ENCODE peak calls at places on chromosomes 16 and 17, in six cellular contexts. I is mesenchymal stem cell, F is neuronal stem cell, A is MM.1S, Z is neural progenitor cell, M is fibroblast of lung. Q is an unnamed sample.

GRCh38 chr16:79018952-79019506 is 581.5 kb downstream of the MAF start:
- DNase-seq in Z (no peak), M (no peak), A (no peak), I (no peak), F (no peak), Q (no peak)

GRCh38 chr17:81075307-81075706 is 40.4 kb downstream of the BAIAP2 start:
- DNase-seq in A (no peak), M (no peak), Z (no peak), F (no peak), I (no peak), Q (no peak)

GRCh38 chr16:5862103-5863003 is 764.8 kb upstream of the EEF2KMT start:
- DNase-seq in I (no peak), A (no peak), Z (no peak), M (no peak), F (no peak), Q (no peak)

GRCh38 chr17:3400008-3400407 is 1.8 kb upstream of the OR1E1 start:
- DNase-seq in M (no peak), F (no peak), I (no peak), A (no peak), Z (no peak), Q (no peak)

GRCh38 chr16:72530434-72530833 is 358.5 kb upstream of the PMFBP1 start:
- DNase-seq in I (peak), A (peak), Z (no peak), F (no peak), M (peak), Q (peak)

GRCh38 chr17:45577571-45578279 is 87.2 kb upstream of the PLEKHM1 start:
- DNase-seq in F (no peak), Z (no peak), A (no peak), I (peak), M (no peak), Q (no peak)

GRCh38 chr17:62827722-62828498 is 19.8 kb upstream of the MARCHF10 start:
- DNase-seq in I (peak), F (no peak), Z (peak), M (peak), A (no peak), Q (peak)

GRCh38 chr16:66426112-66427035 is 721 bp upstream of the BEAN1 start:
- DNase-seq in Z (peak), A (no peak), F (no peak), I (no peak), M (no peak), Q (peak)

GRCh38 chr17:74220966-74221814 is 7.8 kb downstream of the TTYH2 start:
- DNase-seq in F (no peak), I (no peak), M (no peak), A (no peak), Z (no peak), Q (no peak)

GRCh38 chr16:53864819-53865491 is 161.0 kb downstream of the FTO start:
- DNase-seq in M (no peak), Z (no peak), I (peak), F (no peak), A (no peak), Q (peak)

GRCh38 chr16:48160575-48160974 is 4.8 kb upstream of the ABCC12 start:
- DNase-seq in I (no peak), Z (no peak), F (no peak), A (no peak), M (no peak), Q (no peak)

GRCh38 chr17:64747938-64748540 is 85.9 kb upstream of the SMURF2 start:
- DNase-seq in A (no peak), I (peak), Z (no peak), F (no peak), M (peak), Q (peak)

GRCh38 chr17:74865504-74866197 is 6.0 kb upstream of the GRIN2C start:
- DNase-seq in M (no peak), I (no peak), F (no peak), A (no peak), Z (no peak), Q (no peak)

GRCh38 chr16:2499890-2500633 is 13.7 kb upstream of the ATP6V0C start:
- DNase-seq in Z (no peak), I (no peak), M (no peak), F (no peak), A (no peak), Q (no peak)

GRCh38 chr17:6548034-6548433 is 8.3 kb downstream of the PITPNM3 start:
- DNase-seq in Z (no peak), F (no peak), A (no peak), I (no peak), M (no peak), Q (no peak)
- H2AFZ ChIP-seq in Z (no peak), F (no peak), A (no peak), I (no peak), M (no peak), Q (no peak)

DNA sequence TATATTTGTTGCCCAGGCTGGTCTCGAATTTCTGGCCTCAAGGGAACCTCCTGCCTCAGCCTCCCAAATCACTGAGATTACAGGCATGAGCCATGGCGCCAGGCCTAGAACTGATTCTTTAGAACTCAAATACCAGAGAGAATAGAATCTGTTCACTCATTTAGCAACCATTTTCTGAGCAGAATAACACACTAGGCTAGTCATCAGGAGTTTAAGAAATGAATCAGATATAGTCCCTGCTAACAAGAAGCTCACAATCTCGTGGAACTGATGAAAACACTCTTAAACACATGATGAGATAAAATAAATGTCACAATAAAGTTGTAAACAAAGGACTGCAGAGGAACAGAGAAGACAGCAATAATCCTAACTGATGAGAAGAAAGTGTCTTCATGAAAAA is 55.8 kb upstream of the ADCY9 start:
- DNase-seq in I (peak), Z (no peak), M (no peak), A (no peak), F (no peak), Q (peak)
- H3K9ac ChIP-seq in I (peak), Z (no peak), M (no peak), A (no peak), F (no peak), Q (peak)

DNA sequence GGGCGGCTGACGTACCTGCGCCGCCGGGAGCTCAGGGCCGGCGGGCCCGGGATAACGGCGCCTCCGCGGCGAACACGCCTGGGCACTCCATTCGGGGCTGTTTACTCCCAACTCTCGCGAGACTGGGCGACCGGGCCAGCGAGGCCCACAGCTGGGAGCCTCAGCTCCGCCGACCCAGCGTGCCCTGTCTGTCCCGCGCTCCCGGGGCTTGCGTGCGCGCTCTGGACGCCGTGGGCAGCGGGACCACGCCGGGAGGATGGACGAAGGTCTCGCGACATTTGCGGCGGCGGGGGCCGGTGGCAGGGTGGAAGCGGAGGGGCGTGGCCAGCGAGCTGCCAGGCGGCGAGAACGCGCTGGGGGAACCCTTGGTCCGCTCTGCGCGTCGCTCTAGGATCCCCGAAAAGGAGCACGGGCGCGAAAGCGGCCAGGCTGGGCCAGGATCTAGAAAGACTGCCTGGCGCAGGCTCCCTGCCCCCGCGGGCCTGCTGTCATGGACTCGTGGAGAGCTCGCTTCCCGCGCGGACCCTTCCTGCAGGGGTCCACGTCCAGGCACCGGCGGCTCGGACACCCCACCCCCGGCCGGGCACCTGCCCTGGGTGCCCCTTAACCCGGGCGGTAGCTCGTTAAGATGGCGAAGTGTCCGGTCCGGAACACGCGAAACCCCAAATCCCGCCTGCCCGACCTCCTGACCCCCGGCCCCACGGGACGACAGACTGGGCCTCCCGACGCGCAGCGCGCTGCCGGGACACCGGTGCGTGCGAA is at the start of gene MBTPS1:
- DNase-seq in Z (peak), M (peak), I (peak), F (peak), A (peak), Q (peak)
- H2AFZ ChIP-seq in Z (peak), M (peak), I (peak), F (peak), A (peak), Q (peak)

GRCh38 chr16:56424404-56424765 is 960 bp downstream of the AMFR start:
- DNase-seq in I (peak), Z (no peak), M (peak), A (no peak), F (no peak), Q (peak)

GRCh38 chr16:56426585-56426984 is 1.2 kb upstream of the AMFR start:
- DNase-seq in A (no peak), M (no peak), I (no peak), Z (no peak), F (no peak), Q (no peak)

GRCh38 chr16:56425439-56425832 is at the start of gene AMFR:
- DNase-seq in I (peak), Z (peak), A (peak), M (peak), F (peak), Q (peak)

GRCh38 chr16:56423584-56424403 is 1.6 kb downstream of the AMFR start:
- DNase-seq in I (peak), F (no peak), Z (no peak), M (peak), A (peak), Q (peak)

DNA sequence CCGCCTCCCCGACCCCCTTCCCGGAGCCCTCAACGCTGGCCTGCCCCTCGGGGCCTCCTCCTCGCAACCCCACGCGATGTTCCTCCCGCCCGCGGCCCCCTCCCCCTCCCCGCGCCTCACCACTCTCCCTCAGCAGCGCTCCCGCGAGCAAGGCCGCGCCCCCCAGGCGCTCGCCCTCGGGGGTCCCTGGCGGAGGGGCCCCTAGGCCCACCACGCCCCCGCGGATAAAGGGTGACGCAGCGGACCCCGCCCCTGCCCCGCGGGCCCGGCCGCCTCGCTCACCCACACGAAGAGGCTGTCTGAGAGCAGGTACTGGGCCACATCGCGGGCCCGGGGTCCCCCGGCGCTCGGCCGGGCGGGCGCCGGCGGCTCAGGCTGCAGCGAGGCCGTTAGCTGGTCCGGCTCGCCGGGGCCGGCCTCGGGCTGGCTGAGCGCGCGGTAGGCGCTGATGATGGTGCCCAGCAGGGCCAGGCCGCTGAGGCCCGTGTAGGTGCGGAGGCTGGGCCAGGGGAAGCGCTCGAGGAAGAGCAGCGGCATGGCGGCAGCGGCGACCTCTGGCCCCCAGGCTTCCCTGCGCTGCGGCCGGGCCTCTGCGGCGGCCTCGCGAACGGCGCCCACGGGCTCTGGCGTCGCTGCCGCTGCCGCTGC is 430 bp downstream of the AMFR start:
- DNase-seq in M (peak), I (peak), A (peak), F (peak), Z (no peak), Q (peak)
- H3K9ac ChIP-seq in M (peak), I (peak), A (peak), F (peak), Z (peak), Q (peak)

DNA sequence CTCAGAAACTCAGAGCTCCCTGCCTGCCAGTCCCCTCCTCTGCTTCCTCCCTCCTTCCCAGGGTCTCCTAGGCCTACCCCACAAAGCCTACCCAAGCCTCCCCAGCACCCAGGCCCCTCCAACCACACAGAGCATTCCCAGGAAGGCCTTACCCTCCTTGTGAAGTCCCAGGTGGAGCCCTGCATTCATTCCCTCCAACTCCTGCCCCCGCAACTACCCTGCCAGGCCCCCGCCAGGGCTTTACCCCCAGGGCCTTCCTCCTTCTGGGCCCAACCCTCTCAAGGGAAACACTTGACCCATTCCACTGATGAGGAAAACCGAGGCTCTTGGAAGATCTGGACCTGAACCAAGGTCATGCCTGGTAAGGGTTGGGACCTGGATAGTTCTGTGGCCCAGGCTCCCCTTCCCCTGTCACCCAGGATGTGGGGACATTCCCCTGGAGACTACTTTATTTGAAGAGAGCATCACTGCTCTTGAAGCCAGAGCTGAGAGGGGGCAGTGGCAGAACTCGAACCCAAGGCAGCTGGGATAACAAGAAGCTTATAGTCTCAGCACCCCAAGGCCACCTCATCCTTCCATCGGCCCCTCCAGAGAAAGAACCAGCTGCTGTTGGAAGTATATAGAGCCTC is 12.5 kb downstream of the PLLP start:
- DNase-seq in A (no peak), I (no peak), M (no peak), F (no peak), Z (no peak), Q (no peak)
- H2AFZ ChIP-seq in A (no peak), I (no peak), M (no peak), F (no peak), Z (no peak), Q (no peak)

DNA sequence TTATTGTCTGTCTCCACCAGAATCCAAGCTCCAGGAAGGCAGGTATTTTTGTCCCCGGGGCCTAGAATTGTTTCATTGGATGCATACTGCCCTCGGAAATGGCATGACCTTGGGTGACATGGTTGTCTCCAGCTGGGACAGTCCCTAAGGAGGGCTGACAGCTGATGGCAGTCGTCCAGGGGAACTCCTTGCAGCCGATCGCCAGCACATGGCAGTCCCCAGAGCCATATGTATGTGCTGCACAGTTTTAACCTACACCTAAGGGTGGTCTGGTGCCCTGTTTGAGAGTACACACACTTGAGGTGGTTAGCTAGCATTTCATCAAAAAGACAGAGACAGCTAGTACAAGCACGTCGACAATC is 667 bp upstream of the MFSD6L start:
- DNase-seq in F (no peak), M (no peak), Z (no peak), A (no peak), I (no peak), Q (no peak)
- H3K9ac ChIP-seq in F (no peak), M (no peak), Z (no peak), A (no peak), I (no peak), Q (no peak)

GRCh38 chr17:41864498-41864836 is 756 bp downstream of the KLHL11 start:
- DNase-seq in M (no peak), I (no peak), A (no peak), Z (peak), F (no peak), Q (no peak)
- H2AFZ ChIP-seq in M (peak), I (peak), A (peak), Z (peak), F (peak), Q (peak)

GRCh38 chr17:38706625-38707298 is 1.7 kb downstream of the MLLT6 start:
- DNase-seq in F (no peak), A (peak), M (no peak), Z (peak), I (peak), Q (peak)
- H3K9ac ChIP-seq in F (no peak), A (peak), M (peak), Z (no peak), I (peak), Q (peak)

GRCh38 chr16:26546573-26546972 is 520.2 kb upstream of the C16orf82 start:
- DNase-seq in Z (no peak), M (no peak), I (no peak), F (no peak), A (no peak), Q (no peak)
- H2AFZ ChIP-seq in Z (no peak), M (no peak), I (no peak), F (no peak), A (no peak), Q (no peak)

GRCh38 chr16:75263291-75263962 is 12.0 kb upstream of the BCAR1 start:
- DNase-seq in M (no peak), I (peak), F (no peak), Z (no peak), A (no peak), Q (peak)
- H3K9ac ChIP-seq in M (peak), I (peak), F (peak), Z (peak), A (no peak), Q (peak)

Q was measured in GM23248.